ENCODE peak calls at places on chromosomes 2 and 18, in seven cellular contexts. E is spleen, O is pancreas, Q is chondrocyte, F is fibroblast of the aortic adventitia, K is neural progenitor cell, N is lower leg skin. T is an unnamed sample.

GRCh38 chr2:111656893-111657292 is 227.1 kb downstream of the ANAPC1 start:
- DNase-seq in E (no peak), O (no peak), Q (no peak), F (no peak), K (no peak), N (no peak), T (no peak)

GRCh38 chr2:48479923-48480322 is 50.0 kb upstream of the STON1 start:
- DNase-seq in E (no peak), O (no peak), Q (no peak), F (peak), K (no peak), N (no peak), T (no peak)

GRCh38 chr18:10232062-10232461 is 222.4 kb upstream of the APCDD1 start:
- DNase-seq in E (no peak), O (no peak), Q (no peak), F (no peak), K (no peak), N (no peak), T (no peak)

GRCh38 chr2:71637736-71638135 is 184.4 kb downstream of the DYSF start:
- DNase-seq in E (no peak), O (no peak), Q (no peak), F (no peak), K (no peak), N (no peak), T (no peak)

GRCh38 chr2:119487434-119488244 is 36.6 kb downstream of the SCTR start:
- DNase-seq in E (no peak), O (peak), Q (no peak), F (no peak), K (no peak), N (peak), T (no peak)

GRCh38 chr2:148660999-148661398 is 16.4 kb downstream of the EPC2 start:
- DNase-seq in E (no peak), O (no peak), Q (no peak), F (no peak), K (no peak), N (no peak), T (no peak)

GRCh38 chr2:70686577-70687460 is 81.2 kb downstream of the ADD2 start:
- DNase-seq in E (peak), O (no peak), Q (peak), F (peak), K (peak), N (peak), T (peak)

GRCh38 chr2:6072757-6073156 is 380.6 kb downstream of the SOX11 start:
- DNase-seq in E (no peak), O (no peak), Q (no peak), F (no peak), K (peak), N (no peak), T (no peak)

GRCh38 chr2:202030676-202031075 is 3.0 kb upstream of the FZD7 start:
- DNase-seq in E (no peak), O (no peak), Q (no peak), F (peak), K (no peak), N (no peak), T (no peak)

GRCh38 chr18:79422022-79422782 is 26.5 kb downstream of the NFATC1 start:
- DNase-seq in E (peak), O (no peak), Q (no peak), F (peak), K (no peak), N (peak), T (no peak)

GRCh38 chr18:31064130-31064529 is 21.6 kb upstream of the DSC3 start:
- DNase-seq in E (no peak), O (no peak), Q (no peak), F (no peak), K (no peak), N (no peak), T (no peak)

GRCh38 chr2:18171191-18172139 is 293.0 kb downstream of the KCNS3 start:
- DNase-seq in E (no peak), O (no peak), Q (no peak), F (peak), K (no peak), N (no peak), T (no peak)

GRCh38 chr18:31738460-31739407 is 21.9 kb downstream of the SLC25A52 start:
- DNase-seq in E (no peak), O (no peak), Q (no peak), F (no peak), K (no peak), N (no peak), T (no peak)

GRCh38 chr2:226794751-226795171 is 4.9 kb downstream of the IRS1 start:
- DNase-seq in E (no peak), O (no peak), Q (no peak), F (peak), K (no peak), N (peak), T (peak)

GRCh38 chr2:206201075-206201848 is 41.6 kb downstream of the EEF1B2 start:
- DNase-seq in E (no peak), O (no peak), Q (no peak), F (no peak), K (no peak), N (no peak), T (no peak)

GRCh38 chr2:110708455-110708854 is 23.9 kb upstream of the ACOXL start:
- DNase-seq in E (no peak), O (no peak), Q (no peak), F (no peak), K (no peak), N (no peak), T (no peak)

GRCh38 chr2:18650221-18650620 is 60.9 kb upstream of the NT5C1B start:
- DNase-seq in E (no peak), O (no peak), Q (no peak), F (no peak), K (no peak), N (no peak), T (no peak)

GRCh38 chr2:144071461-144071860 is 448.5 kb downstream of the ZEB2 start:
- DNase-seq in E (no peak), O (no peak), Q (no peak), F (peak), K (no peak), N (no peak), T (no peak)
- TF ChIP-seq CTCF in E (no peak), O (no peak), Q (peak), F (peak), K (no peak), N (no peak), T (no peak)

DNA sequence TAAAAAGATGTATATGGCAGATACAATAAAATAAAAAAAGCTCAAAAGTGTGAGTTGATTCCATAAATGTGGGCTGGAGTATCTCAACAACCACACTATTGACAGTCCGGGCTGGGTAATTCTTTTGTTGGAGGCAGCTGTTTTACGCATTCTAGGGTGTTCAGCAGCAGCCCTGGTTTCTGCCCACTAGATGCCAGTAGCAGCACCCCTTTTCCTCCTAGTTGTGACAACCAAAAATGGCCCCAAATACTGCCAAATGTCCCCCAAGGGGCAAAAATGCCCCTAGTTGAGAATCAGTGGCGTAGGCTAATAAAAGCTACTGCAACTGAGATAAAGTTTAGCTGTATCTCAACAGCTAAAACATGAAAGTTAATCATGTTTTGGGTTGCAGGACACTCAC is 44.7 kb downstream of the CHMP3 start:
- DNase-seq in E (no peak), O (no peak), Q (no peak), F (peak), K (peak), N (no peak), T (no peak)
- TF ChIP-seq CTCF in E (peak), O (peak), Q (peak), F (peak), K (peak), N (no peak), T (no peak)

GRCh38 chr2:126227250-126227649 is 428.7 kb upstream of the GYPC start:
- DNase-seq in E (no peak), O (no peak), Q (no peak), F (no peak), K (peak), N (no peak), T (no peak)
- TF ChIP-seq CTCF in E (no peak), O (no peak), Q (peak), F (no peak), K (peak), N (no peak), T (peak)

DNA sequence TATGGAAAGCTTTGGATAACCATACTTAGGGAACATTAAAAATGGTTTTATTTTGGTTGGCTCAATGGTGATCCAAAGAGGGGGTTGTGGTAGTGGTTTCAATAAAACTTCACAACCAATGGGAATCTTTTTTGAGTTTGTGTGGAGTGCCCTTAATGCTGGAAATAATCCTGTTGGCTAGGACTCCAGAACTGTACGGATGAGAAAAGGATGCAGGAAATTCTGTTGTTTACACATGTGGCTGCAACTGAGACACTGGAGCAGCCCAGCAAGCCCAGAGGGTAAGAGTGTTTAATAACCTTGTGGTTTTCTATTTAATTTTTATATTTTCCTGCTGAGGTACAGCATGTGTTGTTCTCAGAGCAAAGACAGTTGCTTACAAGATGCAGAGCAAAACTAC is at the start of gene CCDC102B:
- DNase-seq in E (no peak), O (no peak), Q (no peak), F (peak), K (no peak), N (no peak), T (no peak)
- TF ChIP-seq CTCF in E (no peak), O (no peak), Q (no peak), F (no peak), K (no peak), N (no peak), T (no peak)

GRCh38 chr2:10678225-10678624 is 11.6 kb downstream of the NOL10 start:
- DNase-seq in E (no peak), O (no peak), Q (no peak), F (no peak), K (no peak), N (no peak), T (no peak)
- TF ChIP-seq CTCF in E (no peak), O (peak), Q (peak), F (no peak), K (peak), N (no peak), T (peak)

GRCh38 chr18:27746241-27746640 is 430.7 kb downstream of the CDH2 start:
- DNase-seq in E (no peak), O (no peak), Q (no peak), F (no peak), K (no peak), N (no peak), T (no peak)

GRCh38 chr18:27749189-27749588 is 427.7 kb downstream of the CDH2 start:
- DNase-seq in E (no peak), O (no peak), Q (no peak), F (no peak), K (peak), N (no peak), T (peak)

GRCh38 chr18:27748336-27748735 is 428.6 kb downstream of the CDH2 start:
- DNase-seq in E (no peak), O (no peak), Q (no peak), F (no peak), K (no peak), N (no peak), T (no peak)

GRCh38 chr18:27752944-27753343 is 424.0 kb downstream of the CDH2 start:
- DNase-seq in E (no peak), O (no peak), Q (no peak), F (no peak), K (no peak), N (no peak), T (no peak)

DNA sequence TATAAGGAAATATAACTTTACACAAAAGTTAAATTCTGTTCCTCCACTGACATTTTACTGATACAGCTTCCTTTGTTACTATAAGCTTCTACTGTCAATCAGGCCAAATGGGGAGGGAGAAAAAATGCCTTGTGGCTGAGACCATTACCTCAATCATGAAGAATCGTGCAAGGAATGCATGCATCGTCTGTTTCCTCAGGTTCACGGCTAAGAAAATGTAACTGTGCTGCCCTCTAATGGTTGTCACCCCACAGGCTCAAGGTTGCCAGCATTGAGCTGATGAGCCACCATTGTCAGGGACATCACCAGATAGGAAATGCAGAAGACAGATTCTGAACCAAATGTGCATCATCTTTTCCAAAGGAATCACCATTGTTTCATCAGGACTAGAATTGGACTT is 426.9 kb downstream of the CDH2 start:
- DNase-seq in E (no peak), O (peak), Q (no peak), F (peak), K (peak), N (no peak), T (peak)
- TF ChIP-seq CTCF in E (no peak), O (no peak), Q (peak), F (peak), K (peak), N (no peak), T (peak)

GRCh38 chr2:29644949-29645348 is 276.4 kb downstream of the ALK start:
- DNase-seq in E (no peak), O (no peak), Q (no peak), F (no peak), K (no peak), N (no peak), T (no peak)
- TF ChIP-seq CTCF in E (no peak), O (no peak), Q (peak), F (no peak), K (no peak), N (no peak), T (no peak)